ENCODE peak calls at places on chromosomes 11 and 22, in six cellular contexts. X is H9, S is IMR-90, P is neuronal stem cell, U is mesenchymal stem cell, F is H1. I is an unnamed sample.

GRCh38 chr11:68664906-68665305 is 19.4 kb upstream of the GAL start:
- DNase-seq in S (no peak), X (no peak), U (no peak), P (no peak), F (no peak), I (no peak)

GRCh38 chr22:43126506-43127165 is 16.1 kb downstream of the BIK start:
- DNase-seq in P (no peak), S (peak; percentile 85), F (no peak), U (peak; percentile 85), X (no peak), I (peak; percentile 95)

GRCh38 chr11:63821411-63821810 is 8.2 kb downstream of the SPINDOC start:
- DNase-seq in F (no peak), S (no peak), P (no peak), U (no peak), X (no peak), I (no peak)

GRCh38 chr11:65695459-65696241 is 16.4 kb upstream of the KAT5 start:
- DNase-seq in F (no peak), X (no peak), U (no peak), P (no peak), S (no peak), I (no peak)

GRCh38 chr11:9046376-9046775 is 42.6 kb upstream of the NRIP3 start:
- DNase-seq in X (no peak), U (no peak), F (no peak), P (no peak), S (no peak), I (no peak)

GRCh38 chr11:16926868-16927267 is 87.3 kb downstream of the PLEKHA7 start:
- DNase-seq in F (no peak), X (no peak), S (no peak), U (no peak), P (no peak), I (no peak)

GRCh38 chr22:43343262-43343988 is at the start of gene SCUBE1:
- DNase-seq in X (peak; percentile 84), S (no peak), P (peak; percentile 87), F (no peak), U (peak; percentile 50), I (peak; percentile 65)

GRCh38 chr11:102974552-102975280 is 19.2 kb upstream of the MMP13 start:
- DNase-seq in F (no peak), U (peak; percentile 23), X (no peak), P (no peak), S (peak; percentile 84), I (peak; percentile 9)

GRCh38 chr11:127017482-127017881 is 16.9 kb upstream of the KIRREL3 start:
- DNase-seq in X (peak; percentile 52), F (no peak), S (peak; percentile 93), U (peak; percentile 42), P (peak; percentile 44), I (peak; percentile 43)

GRCh38 chr22:38469306-38469781 is 1.4 kb downstream of the KDELR3 start:
- DNase-seq in X (no peak), U (no peak), P (no peak), F (no peak), S (no peak), I (no peak)

GRCh38 chr11:2888266-2888968 is 2.8 kb upstream of the CDKN1C start:
- DNase-seq in X (peak; percentile 90), U (peak; percentile 83), F (peak; percentile 70), P (peak; percentile 83), S (peak; percentile 84), I (peak; percentile 97)

GRCh38 chr11:12889243-12889642 is 119.9 kb upstream of the RASSF10 start:
- DNase-seq in U (peak; percentile 79), P (no peak), S (peak; percentile 67), X (no peak), F (no peak), I (no peak)

GRCh38 chr11:38547464-38547863 is 1949.4 kb upstream of the RAG2 start:
- DNase-seq in F (no peak), X (no peak), S (no peak), U (peak; percentile 4), P (no peak), I (no peak)

GRCh38 chr11:34309970-34310369 is 47.8 kb downstream of the ABTB2 start:
- DNase-seq in F (no peak), X (no peak), U (no peak), S (no peak), P (no peak), I (peak; percentile 35)

GRCh38 chr11:108324587-108324986 is 101.7 kb downstream of the ATM start:
- DNase-seq in F (no peak), U (no peak), X (no peak), S (peak; percentile 57), P (no peak), I (no peak)

GRCh38 chr11:63445720-63446119 is 45.2 kb downstream of the PLAAT5 start:
- DNase-seq in F (no peak), P (no peak), S (peak; percentile 42), X (no peak), U (no peak), I (no peak)

GRCh38 chr22:37155971-37156370 is 6.3 kb upstream of the IL2RB start:
- DNase-seq in P (no peak), S (no peak), U (no peak), X (no peak), F (no peak), I (no peak)

GRCh38 chr11:113874920-113875413 is 405 bp downstream of the USP28 start:
- DNase-seq in U (peak; percentile 62), X (no peak), P (no peak), F (no peak), S (peak; percentile 35), I (peak; percentile 17)

GRCh38 chr11:17974246-17974645 is 38.6 kb downstream of the SERGEF start:
- DNase-seq in U (no peak), P (no peak), X (no peak), S (no peak), F (no peak), I (no peak)

GRCh38 chr11:33060271-33060670 is 20.9 kb downstream of the TCP11L1 start:
- DNase-seq in F (no peak), P (no peak), U (no peak), S (no peak), X (no peak), I (no peak)

GRCh38 chr11:62413060-62413696 is 5.7 kb upstream of the SCGB1A1 start:
- DNase-seq in U (no peak), S (no peak), F (no peak), X (no peak), P (no peak), I (no peak)

GRCh38 chr11:20097319-20098221 is 62.7 kb downstream of the DBX1 start:
- DNase-seq in F (no peak), U (peak; percentile 63), S (peak; percentile 93), P (no peak), X (no peak), I (no peak)

GRCh38 chr22:28012811-28013460 is 93.9 kb upstream of the PITPNB start:
- DNase-seq in F (no peak), U (no peak), P (no peak), X (no peak), S (no peak), I (no peak)
- H3K14ac ChIP-seq in F (no peak overlapping the region), U (no peak overlapping the region), P (no peak overlapping the region), X (no peak overlapping the region), S (no peak overlapping the region), I (no peak overlapping the region)

DNA sequence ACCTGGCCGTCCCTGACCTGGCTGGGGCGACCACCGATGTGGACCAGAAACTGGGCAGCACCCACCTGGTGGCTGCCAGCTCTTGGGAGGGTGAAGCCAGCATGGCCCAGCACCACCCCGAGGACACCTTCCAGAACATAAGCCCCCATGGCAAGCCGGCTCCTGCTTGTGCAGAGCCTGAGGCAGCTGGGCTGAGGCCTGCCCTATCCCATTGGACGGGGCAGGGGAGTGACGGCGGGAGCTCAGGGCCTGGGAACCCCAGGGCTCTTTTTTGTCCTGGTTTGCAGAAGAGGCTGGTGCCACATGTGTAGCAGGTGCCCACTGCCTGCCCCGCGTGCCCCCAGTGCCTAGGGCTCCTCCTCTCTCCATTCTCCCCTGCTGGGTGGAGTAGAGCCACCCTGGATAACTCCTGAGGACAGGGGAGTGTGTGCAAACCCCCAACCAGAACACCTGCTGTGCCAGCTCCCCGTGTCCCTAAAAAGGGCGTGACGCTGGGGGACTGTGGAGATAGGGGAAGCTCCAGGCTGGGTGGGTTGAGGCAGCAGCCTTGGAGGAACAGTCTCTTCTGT is 12.0 kb downstream of the DUSP8 start:
- DNase-seq in X (peak; percentile 24), U (no peak), S (no peak), P (no peak), F (no peak), I (no peak)
- H4K91ac ChIP-seq in X (no peak overlapping the region), U (no peak overlapping the region), S (peak overlapping the region; percentile 79), P (no peak overlapping the region), F (peak overlapping the region; percentile 90), I (no peak overlapping the region)

GRCh38 chr22:35630387-35630793 is 13.3 kb upstream of the MB start:
- DNase-seq in S (peak; percentile 63), F (no peak), U (peak; percentile 77), X (peak; percentile 57), P (no peak), I (peak; percentile 89)

GRCh38 chr22:35629406-35630234 is 12.5 kb upstream of the MB start:
- DNase-seq in U (peak; percentile 98), F (peak; percentile 60), S (peak; percentile 98), P (no peak), X (peak; percentile 57), I (peak; percentile 97)

GRCh38 chr22:35627267-35628041 is 10.3 kb upstream of the MB start:
- DNase-seq in P (peak; percentile 52), X (peak; percentile 84), S (peak; percentile 90), U (peak; percentile 97), F (peak; percentile 63), I (peak; percentile 62)

GRCh38 chr22:35630891-35631290 is 13.8 kb upstream of the MB start:
- DNase-seq in X (no peak), F (no peak), P (no peak), U (no peak), S (no peak), I (no peak)

GRCh38 chr22:35628732-35629131 is 11.6 kb upstream of the MB start:
- DNase-seq in X (no peak), U (no peak), P (no peak), F (no peak), S (no peak), I (no peak)
- H2AK5ac ChIP-seq in X (no peak overlapping the region), U (peak overlapping the region; percentile 99), P (no peak overlapping the region), F (peak overlapping the region; percentile 96), S (peak overlapping the region; percentile 88), I (peak overlapping the region; percentile 32)

GRCh38 chr11:116044520-116044919 is 540.3 kb upstream of the CADM1 start:
- DNase-seq in P (no peak), S (no peak), X (peak; percentile 17), F (no peak), U (no peak), I (no peak)

GRCh38 chr11:116042125-116042524 is 537.9 kb upstream of the CADM1 start:
- DNase-seq in U (no peak), X (no peak), P (no peak), F (no peak), S (no peak), I (no peak)

GRCh38 chr11:116046127-116046526 is 541.9 kb upstream of the CADM1 start:
- DNase-seq in U (no peak), P (no peak), X (peak; percentile 8), F (no peak), S (no peak), I (no peak)

GRCh38 chr11:116044946-116045345 is 540.7 kb upstream of the CADM1 start:
- DNase-seq in S (no peak), P (no peak), X (peak; percentile 21), U (no peak), F (no peak), I (no peak)

DNA sequence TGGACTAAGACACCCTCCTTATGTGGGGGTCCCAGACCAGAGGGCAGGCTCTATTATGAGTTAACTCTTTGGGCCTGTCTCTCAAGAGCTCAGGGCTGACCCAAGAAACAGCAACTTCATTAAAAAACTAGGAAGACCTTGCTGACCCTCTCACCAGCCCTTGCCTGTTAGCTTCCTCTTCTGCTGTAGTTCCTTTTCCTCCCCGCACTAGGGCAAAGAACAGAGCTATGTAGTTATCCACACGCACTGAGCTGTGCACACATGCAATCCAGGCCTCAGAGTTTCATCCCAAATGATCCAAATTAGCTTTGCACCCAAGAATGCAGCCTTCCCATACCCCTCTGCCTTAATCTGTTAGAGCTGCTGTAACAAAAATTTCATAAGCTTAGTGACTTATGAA is 539.6 kb upstream of the CADM1 start:
- DNase-seq in U (no peak), S (no peak), X (no peak), P (no peak), F (no peak), I (no peak)
- H3K14ac ChIP-seq in U (no peak overlapping the region), S (no peak overlapping the region), X (no peak overlapping the region), P (no peak overlapping the region), F (no peak overlapping the region), I (no peak overlapping the region)